ENCODE peak calls at places on chromosomes 13 and 19, in ten cellular contexts. S is IMR-90; N is GM12878; C is effector memory CD4-positive, alpha-beta T cell; F is left ventricle myocardium inferior; M is left lung; O is cardiac muscle cell; V is heart right ventricle; W is body of pancreas; H is thyroid gland. J is an unnamed sample. For H3K4me1, the result is how much of the 10 kb centered on the place peaks cover.

GRCh38 chr13:28161370-28161769 is 23.0 kb downstream of the PAN3 start:
- DNase-seq in S (peak), N (no peak), C (no peak), F (no peak), M (no peak), O (peak), V (no peak), W (peak), H (no peak), J (no peak)

GRCh38 chr13:44189085-44189484 is 184.5 kb upstream of the SERP2 start:
- DNase-seq in S (no peak), N (no peak), C (no peak), F (no peak), M (no peak), O (no peak), V (no peak), W (no peak), H (no peak), J (no peak)

GRCh38 chr19:15200575-15201364 is at the start of gene NOTCH3:
- DNase-seq in S (no peak), N (no peak), C (no peak), F (no peak), M (no peak), O (peak), V (peak), W (peak), H (peak), J (no peak)

GRCh38 chr13:81017525-81018152 is 676.7 kb upstream of the SPRY2 start:
- DNase-seq in S (peak), N (no peak), C (no peak), F (no peak), M (no peak), O (peak), V (no peak), W (no peak), H (no peak), J (no peak)

GRCh38 chr19:10095948-10096614 is 6.4 kb downstream of the ANGPTL6 start:
- DNase-seq in S (peak), N (no peak), C (peak), F (peak), M (peak), O (peak), V (peak), W (peak), H (peak), J (peak)

GRCh38 chr19:34430738-34431625 is 2.8 kb downstream of the UBA2 start:
- DNase-seq in S (peak), N (no peak), C (peak), F (no peak), M (no peak), O (peak), V (no peak), W (no peak), H (peak), J (peak)

GRCh38 chr19:10368101-10368803 is 12.1 kb downstream of the TYK2 start:
- DNase-seq in S (no peak), N (no peak), C (no peak), F (no peak), M (no peak), O (no peak), V (no peak), W (no peak), H (no peak), J (no peak)

GRCh38 chr19:47561440-47562045 is 11.4 kb downstream of the ZNF541 start:
- DNase-seq in S (no peak), N (no peak), C (no peak), F (no peak), M (no peak), O (no peak), V (no peak), W (no peak), H (no peak), J (no peak)

GRCh38 chr13:34894756-34895155 is 47.3 kb upstream of the NBEA start:
- DNase-seq in S (no peak), N (no peak), C (no peak), F (no peak), M (no peak), O (no peak), V (no peak), W (no peak), H (no peak), J (no peak)

GRCh38 chr19:1266116-1266817 is 2.9 kb upstream of the CIRBP start:
- DNase-seq in S (peak), N (no peak), C (peak), F (peak), M (peak), O (peak), V (peak), W (peak), H (peak), J (peak)

GRCh38 chr13:113207890-113208423 is 512 bp downstream of the PCID2 start:
- DNase-seq in S (peak), N (no peak), C (no peak), F (peak), M (peak), O (peak), V (peak), W (peak), H (peak), J (no peak)

GRCh38 chr19:33394006-33394722 is 20.7 kb downstream of the CEBPG start:
- DNase-seq in S (peak), N (no peak), C (no peak), F (peak), M (peak), O (no peak), V (peak), W (no peak), H (no peak), J (no peak)

GRCh38 chr19:44723952-44724319 is 24.6 kb upstream of the BCL3 start:
- DNase-seq in S (peak), N (peak), C (peak), F (peak), M (peak), O (peak), V (peak), W (peak), H (peak), J (peak)

GRCh38 chr13:37277435-37278144 is 172.1 kb upstream of the CSNK1A1L start:
- DNase-seq in S (peak), N (no peak), C (no peak), F (no peak), M (no peak), O (no peak), V (no peak), W (no peak), H (no peak), J (no peak)

GRCh38 chr19:48634036-48634342 is 3.2 kb downstream of the DBP start:
- DNase-seq in S (no peak), N (no peak), C (no peak), F (no peak), M (no peak), O (no peak), V (no peak), W (no peak), H (no peak), J (no peak)

GRCh38 chr13:98216711-98217110 is 39.6 kb upstream of the RNF113B start:
- DNase-seq in S (peak), N (peak), C (no peak), F (no peak), M (no peak), O (no peak), V (no peak), W (no peak), H (no peak), J (no peak)

GRCh38 chr13:85816413-85816812 is 17.2 kb upstream of the SLITRK6 start:
- DNase-seq in S (no peak), N (no peak), C (no peak), F (no peak), M (no peak), O (no peak), V (no peak), W (no peak), H (no peak), J (no peak)

GRCh38 chr13:108609353-108609752 is 20.1 kb upstream of the MYO16 start:
- DNase-seq in S (peak), N (no peak), C (no peak), F (no peak), M (no peak), O (peak), V (no peak), W (no peak), H (no peak), J (no peak)

GRCh38 chr19:55653651-55654322 is 1.0 kb upstream of the U2AF2 start:
- DNase-seq in S (peak), N (peak), C (peak), F (peak), M (peak), O (peak), V (peak), W (peak), H (peak), J (peak)

GRCh38 chr19:57465680-57466381 is 8.9 kb upstream of the VN1R1 start:
- DNase-seq in S (peak), N (peak), C (no peak), F (no peak), M (no peak), O (no peak), V (no peak), W (no peak), H (no peak), J (peak)

GRCh38 chr19:18749362-18750231 is 41.5 kb downstream of the COMP start:
- DNase-seq in S (no peak), N (no peak), C (no peak), F (no peak), M (no peak), O (no peak), V (no peak), W (no peak), H (no peak), J (no peak)

DNA sequence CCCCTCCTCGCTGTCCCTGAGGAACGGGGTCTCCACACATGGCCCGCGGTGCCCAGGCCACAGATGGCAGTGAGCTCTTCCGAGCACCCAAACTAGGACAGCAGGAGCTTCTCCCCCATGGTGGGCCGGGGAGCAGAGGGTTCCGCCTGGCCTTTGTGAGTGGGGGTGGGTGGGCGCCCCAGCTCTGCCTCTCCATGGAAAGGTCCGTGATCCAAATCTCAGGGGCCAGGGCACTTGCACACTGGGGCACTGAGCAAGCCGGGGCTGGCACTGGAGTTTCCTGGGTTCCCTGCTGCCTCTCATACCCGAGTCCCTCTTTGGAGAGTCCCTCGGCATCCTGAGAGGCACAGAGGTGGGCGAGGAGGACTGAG is 2.2 kb upstream of the DIRAS1 start:
- DNase-seq in S (no peak), N (no peak), C (no peak), F (no peak), M (no peak), O (no peak), V (no peak), W (no peak), H (no peak), J (no peak)
- H3K4me1 ChIP-seq in S (under half), N (under half), C (under half), F (under half), M (under half), O (under half), V (under half), W (under half), H (under half), J (under half)

DNA sequence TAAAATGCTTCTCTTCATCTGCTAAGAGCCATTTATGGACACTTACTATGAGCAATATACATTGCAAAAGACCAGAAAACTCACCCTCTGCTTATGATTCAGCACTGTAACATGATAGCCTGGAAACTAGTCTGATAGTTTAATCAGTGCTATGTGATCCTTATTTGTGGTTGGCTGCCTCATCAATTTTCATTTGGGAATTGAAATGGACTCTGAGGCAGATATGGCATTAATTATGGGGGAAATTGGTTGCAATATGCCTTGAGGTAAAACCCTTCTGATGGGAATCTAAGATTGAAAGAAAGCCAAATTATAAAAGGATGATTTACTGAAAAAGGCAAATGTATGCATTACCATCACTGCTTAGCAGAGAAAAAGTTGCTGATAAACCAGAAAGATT is 33.5 kb downstream of the FAM216B start:
- DNase-seq in S (peak), N (no peak), C (no peak), F (no peak), M (no peak), O (no peak), V (no peak), W (no peak), H (no peak), J (no peak)
- H3K27ac ChIP-seq in S (no peak), N (no peak), C (no peak), F (no peak), M (no peak), O (no peak), V (no peak), W (no peak), H (no peak), J (no peak)

DNA sequence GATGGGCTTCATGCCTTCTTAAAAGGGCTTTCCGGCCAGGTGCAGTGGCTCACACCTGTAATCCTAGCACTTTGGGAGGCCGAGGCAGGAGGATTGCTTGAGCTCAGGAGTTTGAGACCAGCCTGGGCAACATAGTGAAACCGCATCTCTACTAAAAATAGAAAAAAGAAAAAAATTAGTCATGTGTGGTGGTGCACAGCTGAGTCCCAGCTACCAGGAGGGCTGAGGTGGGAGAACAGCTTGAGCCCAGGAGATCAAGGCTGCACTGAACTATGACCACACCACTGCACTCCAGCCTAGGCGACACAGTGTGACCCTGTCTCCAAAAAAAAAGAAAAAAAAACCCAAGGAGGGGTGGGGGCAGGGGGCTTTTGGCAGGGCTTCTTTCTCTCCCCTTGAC is 7.2 kb downstream of the CARS2 start:
- DNase-seq in S (no peak), N (no peak), C (no peak), F (no peak), M (no peak), O (no peak), V (no peak), W (no peak), H (no peak), J (no peak)
- H3K4me3 ChIP-seq in S (no peak), N (no peak), C (no peak), F (no peak), M (no peak), O (no peak), V (no peak), W (no peak), H (no peak), J (no peak)

GRCh38 chr13:75445717-75446529 is 36.0 kb downstream of the TBC1D4 start:
- DNase-seq in S (peak), N (no peak), C (no peak), F (no peak), M (no peak), O (no peak), V (no peak), W (no peak), H (no peak), J (no peak)

GRCh38 chr13:75440100-75440499 is 41.9 kb downstream of the TBC1D4 start:
- DNase-seq in S (no peak), N (no peak), C (no peak), F (no peak), M (no peak), O (no peak), V (no peak), W (peak), H (no peak), J (no peak)

GRCh38 chr13:75443356-75443958 is 38.5 kb downstream of the TBC1D4 start:
- DNase-seq in S (no peak), N (no peak), C (no peak), F (no peak), M (no peak), O (no peak), V (no peak), W (no peak), H (no peak), J (no peak)

GRCh38 chr13:75444016-75444415 is 38.0 kb downstream of the TBC1D4 start:
- DNase-seq in S (no peak), N (no peak), C (no peak), F (no peak), M (no peak), O (no peak), V (no peak), W (no peak), H (no peak), J (no peak)

GRCh38 chr13:75442736-75443234 is 39.2 kb downstream of the TBC1D4 start:
- DNase-seq in S (peak), N (no peak), C (no peak), F (no peak), M (no peak), O (no peak), V (no peak), W (no peak), H (no peak), J (no peak)
- H3K4me1 ChIP-seq in S (under half), N (under half), C (under half), F (half or more), M (under half), O (under half), V (half or more), W (under half), H (under half), J (under half)

GRCh38 chr19:12938054-12938535 is 314 bp upstream of the CALR start:
- DNase-seq in S (peak), N (peak), C (peak), F (peak), M (peak), O (peak), V (peak), W (peak), H (peak), J (peak)
- H3K27ac ChIP-seq in S (peak), N (peak), C (peak), F (peak), M (peak), O (peak), V (no peak), W (peak), H (peak), J (peak)

GRCh38 chr19:50152578-50152977 is 10.5 kb downstream of the IZUMO2 start:
- DNase-seq in S (no peak), N (no peak), C (no peak), F (no peak), M (no peak), O (no peak), V (no peak), W (no peak), H (no peak), J (no peak)
- H3K4me3 ChIP-seq in S (no peak), N (no peak), C (no peak), F (no peak), M (no peak), O (no peak), V (no peak), W (no peak), H (no peak), J (no peak)

DNA sequence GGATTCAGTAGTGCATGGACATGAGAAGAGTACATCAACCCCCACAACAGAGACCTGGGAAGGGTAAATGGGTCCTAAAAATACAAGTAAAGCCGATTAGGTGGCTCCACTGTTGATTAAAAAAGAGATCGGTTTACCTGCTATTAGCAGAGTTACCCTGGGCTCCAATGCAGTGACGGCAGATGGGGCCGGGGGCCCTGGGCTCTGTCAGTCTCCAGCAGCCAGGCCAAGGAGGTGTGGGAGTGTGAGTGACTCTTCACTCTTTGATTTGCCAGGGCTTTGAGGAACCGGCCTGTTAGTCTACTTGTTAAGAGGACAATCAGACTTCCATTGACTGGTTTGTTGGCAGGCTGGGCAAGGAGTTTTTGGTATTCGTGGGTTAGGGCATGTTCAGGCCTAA is 1368.7 kb downstream of the UQCRFS1 start:
- DNase-seq in S (no peak), N (no peak), C (no peak), F (no peak), M (no peak), O (no peak), V (no peak), W (no peak), H (no peak), J (no peak)
- H3K4me1 ChIP-seq in S (under half), N (under half), C (under half), F (under half), M (under half), O (under half), V (under half), W (under half), H (under half), J (under half)